ENCODE peak calls at places on chromosomes 11 and 22, in nine cellular contexts. One of them, this sample, is unnamed. For H3K4me1 and H3K9me2, the result is how much of the 10 kb centered on the place peaks cover.

GRCh38 chr11:27934830-27935145 is 173.2 kb downstream of the KIF18A start:
- DNase-seq in MM.1S: no peak
- DNase-seq in GM23338: no peak
- DNase-seq in Karpas-422: peak
- DNase-seq in OCI-LY7: no peak
- DNase-seq in HCT116: peak
- DNase-seq in PC-9: peak
- DNase-seq in hepatocyte: peak
- DNase-seq in GM23248: peak
- DNase-seq in this sample: peak

GRCh38 chr11:110713469-110713776 is 1.2 kb upstream of the ARHGAP20 start:
- DNase-seq in GM23338: no peak
- DNase-seq in GM23248: no peak
- DNase-seq in HCT116: no peak
- DNase-seq in MM.1S: no peak
- DNase-seq in hepatocyte: no peak
- DNase-seq in OCI-LY7: no peak
- DNase-seq in Karpas-422: no peak
- DNase-seq in PC-9: no peak
- DNase-seq in this sample: no peak

GRCh38 chr11:115385211-115385610 is 119.0 kb downstream of the CADM1 start:
- DNase-seq in hepatocyte: no peak
- DNase-seq in MM.1S: no peak
- DNase-seq in Karpas-422: no peak
- DNase-seq in GM23338: no peak
- DNase-seq in GM23248: no peak
- DNase-seq in OCI-LY7: no peak
- DNase-seq in HCT116: no peak
- DNase-seq in PC-9: no peak
- DNase-seq in this sample: no peak

GRCh38 chr11:36356201-36356600 is 60.1 kb downstream of the PRR5L start:
- DNase-seq in Karpas-422: peak
- DNase-seq in GM23338: no peak
- DNase-seq in OCI-LY7: peak
- DNase-seq in HCT116: no peak
- DNase-seq in hepatocyte: no peak
- DNase-seq in GM23248: peak
- DNase-seq in PC-9: no peak
- DNase-seq in MM.1S: no peak
- DNase-seq in this sample: no peak

GRCh38 chr11:14541180-14541579 is 21.0 kb upstream of the PSMA1 start:
- DNase-seq in GM23248: no peak
- DNase-seq in HCT116: no peak
- DNase-seq in OCI-LY7: no peak
- DNase-seq in MM.1S: no peak
- DNase-seq in GM23338: no peak
- DNase-seq in hepatocyte: no peak
- DNase-seq in Karpas-422: no peak
- DNase-seq in PC-9: no peak
- DNase-seq in this sample: no peak

GRCh38 chr11:66543263-66544107 is 2.4 kb downstream of the ZDHHC24 start:
- DNase-seq in OCI-LY7: peak
- DNase-seq in MM.1S: no peak
- DNase-seq in PC-9: no peak
- DNase-seq in GM23248: no peak
- DNase-seq in GM23338: peak
- DNase-seq in Karpas-422: peak
- DNase-seq in HCT116: no peak
- DNase-seq in hepatocyte: peak
- DNase-seq in this sample: no peak

GRCh38 chr11:107691003-107691402 is 20.9 kb downstream of the SLN start:
- DNase-seq in PC-9: no peak
- DNase-seq in GM23248: peak
- DNase-seq in Karpas-422: no peak
- DNase-seq in hepatocyte: no peak
- DNase-seq in MM.1S: no peak
- DNase-seq in HCT116: no peak
- DNase-seq in GM23338: no peak
- DNase-seq in OCI-LY7: no peak
- DNase-seq in this sample: peak

GRCh38 chr11:46675288-46675851 is 25.0 kb downstream of the ARHGAP1 start:
- DNase-seq in Karpas-422: no peak
- DNase-seq in PC-9: peak
- DNase-seq in hepatocyte: peak
- DNase-seq in MM.1S: no peak
- DNase-seq in GM23338: no peak
- DNase-seq in HCT116: no peak
- DNase-seq in OCI-LY7: no peak
- DNase-seq in GM23248: peak
- DNase-seq in this sample: peak

GRCh38 chr11:112614605-112615004 is 346.6 kb upstream of the NCAM1 start:
- DNase-seq in GM23248: no peak
- DNase-seq in MM.1S: no peak
- DNase-seq in HCT116: no peak
- DNase-seq in hepatocyte: no peak
- DNase-seq in GM23338: no peak
- DNase-seq in Karpas-422: no peak
- DNase-seq in PC-9: no peak
- DNase-seq in OCI-LY7: no peak
- DNase-seq in this sample: no peak

GRCh38 chr22:26551568-26551967 is 38.4 kb downstream of the TPST2 start:
- DNase-seq in GM23248: no peak
- DNase-seq in PC-9: no peak
- DNase-seq in hepatocyte: no peak
- DNase-seq in MM.1S: no peak
- DNase-seq in Karpas-422: no peak
- DNase-seq in OCI-LY7: no peak
- DNase-seq in HCT116: no peak
- DNase-seq in GM23338: no peak
- DNase-seq in this sample: no peak

GRCh38 chr11:15667127-15667725 is 552.5 kb downstream of the INSC start:
- DNase-seq in OCI-LY7: no peak
- DNase-seq in Karpas-422: no peak
- DNase-seq in hepatocyte: no peak
- DNase-seq in GM23248: no peak
- DNase-seq in PC-9: no peak
- DNase-seq in GM23338: no peak
- DNase-seq in MM.1S: no peak
- DNase-seq in HCT116: no peak
- DNase-seq in this sample: peak

GRCh38 chr11:16561150-16561549 is 177.3 kb upstream of the C11orf58 start:
- DNase-seq in Karpas-422: no peak
- DNase-seq in HCT116: no peak
- DNase-seq in OCI-LY7: no peak
- DNase-seq in GM23248: no peak
- DNase-seq in GM23338: no peak
- DNase-seq in PC-9: peak
- DNase-seq in hepatocyte: no peak
- DNase-seq in MM.1S: no peak
- DNase-seq in this sample: no peak

DNA sequence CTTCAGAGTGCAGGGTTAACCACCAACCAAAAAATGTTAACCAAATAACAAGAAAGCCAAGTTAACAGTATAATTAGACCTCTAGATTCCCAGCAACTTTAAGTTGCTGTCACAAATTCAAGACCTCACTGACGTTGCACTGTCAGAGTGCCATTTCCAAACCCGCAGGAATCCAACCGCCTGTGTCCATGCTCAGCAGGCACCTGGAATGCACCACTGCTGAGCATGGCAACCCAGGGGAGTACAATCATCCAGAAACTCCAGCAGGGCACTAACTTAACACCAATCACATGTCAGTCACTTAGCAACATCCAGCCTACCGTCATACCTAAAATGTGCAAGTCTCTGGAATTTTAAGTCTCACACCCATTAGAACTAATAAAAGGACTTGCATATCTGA is 48.9 kb downstream of the SMCO4 start:
- DNase-seq in PC-9: no peak
- DNase-seq in hepatocyte: no peak
- DNase-seq in MM.1S: no peak
- DNase-seq in GM23338: no peak
- DNase-seq in HCT116: no peak
- DNase-seq in OCI-LY7: no peak
- DNase-seq in GM23248: no peak
- DNase-seq in Karpas-422: no peak
- DNase-seq in this sample: no peak
- H3K4me1 ChIP-seq in PC-9: under half
- H3K4me1 ChIP-seq in hepatocyte: half or more
- H3K4me1 ChIP-seq in MM.1S: under half
- H3K4me1 ChIP-seq in GM23338: half or more
- H3K4me1 ChIP-seq in HCT116: under half
- H3K4me1 ChIP-seq in OCI-LY7: under half
- H3K4me1 ChIP-seq in GM23248: under half
- H3K4me1 ChIP-seq in Karpas-422: under half
- H3K4me1 ChIP-seq in this sample: under half

DNA sequence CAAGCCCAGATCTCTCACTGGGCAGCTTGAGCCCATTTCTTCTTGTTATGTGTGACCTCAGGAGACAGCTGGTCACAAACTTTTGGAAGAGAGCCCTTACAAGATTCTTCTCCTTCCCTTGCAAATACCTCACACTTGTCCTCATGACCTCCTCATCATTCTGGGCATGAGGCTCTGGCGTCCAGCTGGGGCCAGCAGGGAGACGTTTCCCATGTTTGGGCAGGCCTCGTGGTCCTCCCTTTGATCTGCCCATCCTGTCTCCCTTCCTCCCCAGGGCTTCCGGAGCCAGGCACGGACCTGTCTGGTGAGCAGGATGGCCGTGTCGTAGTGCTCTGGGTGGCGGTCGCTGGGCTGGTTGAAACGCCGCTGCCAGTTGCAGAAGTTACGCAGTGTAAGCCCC is 9.7 kb downstream of the ADAMTS8 start:
- DNase-seq in hepatocyte: no peak
- DNase-seq in OCI-LY7: no peak
- DNase-seq in GM23338: no peak
- DNase-seq in GM23248: peak
- DNase-seq in HCT116: no peak
- DNase-seq in Karpas-422: no peak
- DNase-seq in PC-9: no peak
- DNase-seq in MM.1S: no peak
- DNase-seq in this sample: no peak
- H3K9me2 ChIP-seq in hepatocyte: under half
- H3K9me2 ChIP-seq in OCI-LY7: under half
- H3K9me2 ChIP-seq in GM23338: under half
- H3K9me2 ChIP-seq in GM23248: under half
- H3K9me2 ChIP-seq in HCT116: under half
- H3K9me2 ChIP-seq in Karpas-422: under half
- H3K9me2 ChIP-seq in PC-9: under half
- H3K9me2 ChIP-seq in MM.1S: under half
- H3K9me2 ChIP-seq in this sample: under half

GRCh38 chr11:31813961-31814868 is 3.1 kb upstream of the PAX6 start:
- DNase-seq in GM23338: peak
- DNase-seq in GM23248: no peak
- DNase-seq in Karpas-422: no peak
- DNase-seq in MM.1S: peak
- DNase-seq in OCI-LY7: no peak
- DNase-seq in hepatocyte: no peak
- DNase-seq in HCT116: no peak
- DNase-seq in PC-9: no peak
- DNase-seq in this sample: peak

GRCh38 chr11:31812392-31813241 is 1.5 kb upstream of the PAX6 start:
- DNase-seq in MM.1S: peak
- DNase-seq in GM23248: peak
- DNase-seq in OCI-LY7: no peak
- DNase-seq in Karpas-422: no peak
- DNase-seq in GM23338: peak
- DNase-seq in hepatocyte: no peak
- DNase-seq in PC-9: no peak
- DNase-seq in HCT116: no peak
- DNase-seq in this sample: peak

GRCh38 chr11:31810779-31811647 is at the start of gene PAX6:
- DNase-seq in hepatocyte: no peak
- DNase-seq in OCI-LY7: no peak
- DNase-seq in Karpas-422: no peak
- DNase-seq in HCT116: peak
- DNase-seq in MM.1S: peak
- DNase-seq in PC-9: peak
- DNase-seq in GM23248: peak
- DNase-seq in GM23338: peak
- DNase-seq in this sample: peak

GRCh38 chr11:31815743-31816466 is 4.8 kb upstream of the PAX6 start:
- DNase-seq in Karpas-422: no peak
- DNase-seq in PC-9: no peak
- DNase-seq in HCT116: no peak
- DNase-seq in hepatocyte: no peak
- DNase-seq in MM.1S: no peak
- DNase-seq in GM23248: peak
- DNase-seq in GM23338: no peak
- DNase-seq in OCI-LY7: no peak
- DNase-seq in this sample: no peak

GRCh38 chr11:31813242-31813960 is 2.3 kb upstream of the PAX6 start:
- DNase-seq in Karpas-422: no peak
- DNase-seq in GM23338: peak
- DNase-seq in OCI-LY7: no peak
- DNase-seq in GM23248: no peak
- DNase-seq in PC-9: no peak
- DNase-seq in MM.1S: no peak
- DNase-seq in HCT116: no peak
- DNase-seq in hepatocyte: no peak
- DNase-seq in this sample: peak
- H3K4me1 ChIP-seq in Karpas-422: under half
- H3K4me1 ChIP-seq in GM23338: half or more
- H3K4me1 ChIP-seq in OCI-LY7: under half
- H3K4me1 ChIP-seq in GM23248: under half
- H3K4me1 ChIP-seq in PC-9: under half
- H3K4me1 ChIP-seq in MM.1S: under half
- H3K4me1 ChIP-seq in HCT116: under half
- H3K4me1 ChIP-seq in hepatocyte: half or more
- H3K4me1 ChIP-seq in this sample: under half

DNA sequence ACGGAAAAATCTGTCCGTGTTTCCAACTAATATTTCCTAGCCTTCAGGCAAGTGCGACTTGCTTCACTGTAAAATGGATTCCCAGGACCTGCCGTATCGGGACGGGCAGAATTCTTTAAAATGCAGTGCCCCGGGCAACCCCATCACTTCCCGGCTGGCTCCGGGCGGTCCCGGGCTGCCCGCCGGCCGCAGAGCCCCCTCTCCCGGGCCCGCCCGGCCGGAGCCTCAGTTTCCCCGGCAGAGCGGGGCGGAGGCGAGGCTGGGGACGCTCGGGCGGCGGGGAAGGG is 84.1 kb upstream of the WNT7B start:
- DNase-seq in MM.1S: no peak
- DNase-seq in GM23248: no peak
- DNase-seq in GM23338: no peak
- DNase-seq in PC-9: no peak
- DNase-seq in Karpas-422: no peak
- DNase-seq in OCI-LY7: no peak
- DNase-seq in HCT116: no peak
- DNase-seq in hepatocyte: no peak
- DNase-seq in this sample: no peak
- H3K9me2 ChIP-seq in MM.1S: under half
- H3K9me2 ChIP-seq in GM23248: under half
- H3K9me2 ChIP-seq in GM23338: under half
- H3K9me2 ChIP-seq in PC-9: under half
- H3K9me2 ChIP-seq in Karpas-422: under half
- H3K9me2 ChIP-seq in OCI-LY7: under half
- H3K9me2 ChIP-seq in HCT116: under half
- H3K9me2 ChIP-seq in hepatocyte: under half
- H3K9me2 ChIP-seq in this sample: under half